ENCODE peak calls at places on chromosomes 13 and 19, in seven cellular contexts. X, O, D, F, I, Z and H are unnamed samples. For H3K9me3, the result is how much of the 10 kb centered on the place peaks cover.

GRCh38 chr13:32947886-32948285 is 68.3 kb upstream of the KL start:
- DNase-seq in I (no peak), Z (no peak), X (no peak), O (no peak), F (no peak), D (peak), H (no peak)

GRCh38 chr19:13118424-13119193 is 545 bp downstream of the NACC1 start:
- DNase-seq in X (peak), D (peak), Z (peak), F (peak), O (no peak), I (peak), H (no peak)

GRCh38 chr13:62356977-62357376 is 941.3 kb upstream of the PCDH20 start:
- DNase-seq in I (no peak), Z (no peak), D (no peak), F (no peak), X (no peak), O (no peak), H (no peak)

GRCh38 chr13:22812793-22813192 is 368.0 kb upstream of the SGCG start:
- DNase-seq in O (no peak), F (no peak), X (no peak), I (peak), Z (no peak), D (no peak), H (no peak)

GRCh38 chr19:33511346-33511745 is 10.2 kb downstream of the PEPD start:
- DNase-seq in D (no peak), O (no peak), F (no peak), I (no peak), Z (no peak), X (no peak), H (no peak)

GRCh38 chr19:3270908-3271307 is 46.4 kb downstream of the CELF5 start:
- DNase-seq in F (peak), O (no peak), D (peak), Z (peak), X (no peak), I (no peak), H (peak)

GRCh38 chr13:24905242-24905641 is 141.3 kb downstream of the RNF17 start:
- DNase-seq in X (no peak), O (no peak), F (peak), Z (peak), I (no peak), D (no peak), H (no peak)

GRCh38 chr13:39941236-39941635 is 285.8 kb downstream of the COG6 start:
- DNase-seq in O (no peak), Z (no peak), I (no peak), F (no peak), D (no peak), X (no peak), H (no peak)

GRCh38 chr19:38728752-38729541 is 15.3 kb downstream of the CAPN12 start:
- DNase-seq in Z (no peak), D (no peak), O (no peak), X (no peak), I (peak), F (no peak), H (no peak)

GRCh38 chr19:38730470-38730730 is 13.9 kb downstream of the CAPN12 start:
- DNase-seq in F (no peak), X (no peak), D (no peak), I (no peak), Z (no peak), O (no peak), H (no peak)

GRCh38 chr19:38729653-38730469 is 14.4 kb downstream of the CAPN12 start:
- DNase-seq in X (no peak), F (peak), O (no peak), I (peak), D (peak), Z (peak), H (peak)

GRCh38 chr19:38731654-38732301 is 12.5 kb downstream of the CAPN12 start:
- DNase-seq in D (no peak), I (no peak), X (no peak), Z (no peak), O (no peak), F (no peak), H (no peak)

DNA sequence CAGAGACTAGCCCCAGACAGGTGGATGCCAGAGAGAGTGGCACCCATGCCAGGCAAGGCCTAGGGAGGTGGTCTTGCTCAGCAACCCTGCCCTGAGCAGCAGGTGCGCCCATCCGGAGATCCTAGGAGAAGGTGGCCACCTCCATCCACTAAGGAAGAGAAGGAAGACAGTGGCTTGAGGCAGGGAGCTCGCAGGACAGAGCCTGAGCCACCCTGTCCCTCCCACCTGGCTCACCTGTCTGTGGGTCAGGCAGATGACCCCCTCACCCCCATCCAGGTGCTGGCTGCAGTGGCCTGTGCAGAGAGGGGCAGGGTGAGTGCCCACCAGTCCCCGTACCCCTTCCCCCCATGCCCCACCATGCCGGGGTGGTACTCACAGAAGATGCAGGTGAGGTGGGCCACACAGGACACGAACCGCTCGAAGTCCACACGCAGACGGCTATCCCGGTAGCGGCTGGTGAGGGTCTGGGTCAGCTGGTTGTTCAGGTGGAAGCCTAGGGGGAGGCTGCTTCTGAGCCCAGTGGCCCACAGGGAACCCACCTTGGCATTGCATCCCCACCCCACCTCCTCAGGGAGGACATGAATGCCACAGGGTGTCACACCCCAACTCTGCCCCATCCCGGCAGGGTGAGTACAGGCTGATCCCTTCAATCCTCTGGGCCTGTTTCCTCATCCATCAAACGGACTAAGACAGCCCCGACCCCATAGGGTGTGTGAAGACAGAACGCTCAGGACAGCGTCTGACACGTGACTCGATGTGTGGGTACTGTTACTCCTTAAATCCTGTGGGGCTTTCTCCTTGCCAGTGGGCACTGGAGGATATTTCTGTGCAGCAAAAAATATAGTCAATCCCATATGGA is 13.3 kb downstream of the CAPN12 start:
- DNase-seq in Z (no peak), F (no peak), X (no peak), O (no peak), D (no peak), I (no peak), H (no peak)
- H3K27ac ChIP-seq in Z (no peak), F (no peak), X (peak), O (peak), D (no peak), I (peak), H (no peak)

GRCh38 chr19:56842421-56842820 is 1.9 kb upstream of the PEG3 start:
- DNase-seq in D (no peak), F (no peak), X (no peak), O (no peak), I (no peak), Z (no peak), H (no peak)
- H3K9me3 ChIP-seq in D (under half), F (under half), X (under half), O (under half), I (under half), Z (under half), H (under half)

GRCh38 chr19:34539396-34539795 is 57.8 kb downstream of the WTIP start:
- DNase-seq in Z (no peak), D (no peak), X (no peak), I (no peak), F (no peak), O (no peak), H (no peak)

GRCh38 chr19:34540811-34541557 is 59.4 kb downstream of the WTIP start:
- DNase-seq in X (no peak), Z (no peak), O (no peak), D (no peak), I (no peak), F (no peak), H (no peak)
- H3K27ac ChIP-seq in X (no peak), Z (no peak), O (no peak), D (no peak), I (no peak), F (no peak), H (no peak)

DNA sequence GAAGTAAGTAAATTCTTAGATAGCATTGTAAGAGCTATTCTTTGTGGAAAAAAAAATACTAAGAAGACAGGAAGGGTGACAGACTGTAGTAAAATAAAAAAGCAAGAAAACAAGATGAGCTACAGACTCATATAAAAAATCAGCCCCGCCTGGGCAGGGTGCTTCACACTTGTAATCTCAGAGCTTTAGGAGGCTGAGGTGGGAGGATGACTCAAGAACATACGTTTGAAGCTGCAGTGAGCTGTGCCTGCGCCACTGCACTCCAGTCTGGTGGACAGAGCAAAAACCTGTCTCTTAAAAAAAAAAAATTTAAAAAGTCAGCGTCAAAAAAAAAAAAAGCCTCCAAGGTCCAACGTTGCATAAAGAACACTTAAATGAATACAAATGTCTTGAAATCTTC is 102.1 kb downstream of the VWA8 start:
- DNase-seq in Z (no peak), F (no peak), D (no peak), X (no peak), O (no peak), I (no peak), H (no peak)
- H3K9me3 ChIP-seq in Z (under half), F (under half), D (under half), X (under half), O (under half), I (under half), H (under half)

DNA sequence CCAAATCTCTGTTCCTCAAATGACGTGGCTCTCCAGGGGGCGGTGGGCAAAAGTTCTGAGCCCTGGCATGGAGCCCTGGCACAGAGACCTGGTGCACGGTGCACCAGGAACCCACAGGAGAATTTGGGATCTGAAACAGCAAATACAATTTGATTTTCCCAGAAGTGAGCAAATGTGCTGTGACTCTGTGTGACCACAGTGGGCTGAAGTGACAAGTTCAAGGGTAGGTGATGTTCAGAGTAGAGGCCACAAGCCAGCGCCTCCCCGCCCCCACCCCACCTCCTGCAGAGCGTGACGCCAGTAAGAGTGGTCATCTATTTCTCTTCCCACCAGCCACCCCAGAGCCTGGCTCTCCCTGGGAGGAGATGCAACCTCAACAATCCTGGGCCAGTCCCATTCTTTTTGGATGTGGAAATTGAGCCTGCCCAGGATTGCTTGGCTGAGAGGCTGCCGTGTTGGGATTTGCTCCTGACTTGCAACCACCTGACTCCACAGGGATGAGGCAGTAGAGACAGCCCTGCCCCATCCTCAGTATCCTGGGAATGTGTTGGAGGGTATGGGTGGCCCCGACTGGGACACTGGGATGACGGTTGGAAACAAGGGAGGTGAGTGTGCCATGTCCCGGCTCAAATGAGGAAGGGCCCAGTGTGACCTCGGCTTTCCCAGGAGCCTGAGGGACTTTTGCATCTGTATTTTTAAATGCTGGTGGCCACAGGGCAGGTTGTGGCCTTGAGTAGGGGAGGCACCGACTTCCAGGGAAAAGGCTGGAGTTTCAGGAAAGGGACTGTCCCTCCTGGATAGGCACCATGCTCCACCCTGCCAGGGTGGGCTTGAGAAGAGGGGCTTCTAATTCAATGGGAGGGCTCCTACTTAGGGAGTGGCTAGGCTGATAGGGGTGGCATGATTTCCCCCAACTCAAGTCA is 11.0 kb upstream of the BCL3 start:
- DNase-seq in O (no peak), I (no peak), F (peak), X (no peak), Z (no peak), D (no peak), H (no peak)
- H3K27ac ChIP-seq in O (no peak), I (no peak), F (peak), X (peak), Z (no peak), D (no peak), H (no peak)

GRCh38 chr19:37148214-37148613 is 24.3 kb downstream of the ZNF585A start:
- DNase-seq in O (no peak), X (no peak), I (no peak), D (no peak), Z (no peak), F (no peak), H (no peak)
- H3K9me3 ChIP-seq in O (half or more), X (half or more), I (half or more), D (under half), Z (under half), F (under half), H (half or more)

DNA sequence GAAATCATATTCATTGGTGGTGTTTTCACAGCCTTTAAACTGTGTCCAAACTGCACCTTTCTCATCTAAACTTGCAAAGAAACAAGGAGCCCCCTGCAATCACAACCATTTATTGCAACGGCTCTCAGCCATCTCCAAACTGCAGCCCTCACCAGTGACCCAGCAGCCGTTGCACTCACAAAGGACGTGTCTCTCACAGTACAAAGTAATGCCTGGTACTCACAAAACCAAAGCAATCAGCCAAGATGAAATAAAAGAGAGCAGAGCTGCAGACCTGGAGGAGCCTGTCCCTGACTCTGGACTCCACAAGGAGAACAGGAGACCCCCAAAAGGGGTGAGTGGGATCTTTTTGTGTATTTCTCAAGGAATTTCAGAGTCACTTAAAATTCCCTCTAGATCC is 20.2 kb upstream of the CEACAM21 start:
- DNase-seq in X (no peak), I (no peak), F (no peak), D (no peak), O (no peak), Z (no peak), H (no peak)
- H3K27ac ChIP-seq in X (no peak), I (peak), F (no peak), D (no peak), O (no peak), Z (no peak), H (peak)

GRCh38 chr13:58018865-58019264 is 387.3 kb downstream of the PCDH17 start:
- DNase-seq in I (no peak), F (no peak), D (no peak), X (no peak), Z (no peak), O (no peak), H (no peak)
- H3K9me3 ChIP-seq in I (under half), F (under half), D (under half), X (under half), Z (under half), O (under half), H (under half)

GRCh38 chr19:41405776-41406175 is 8.2 kb downstream of the BCKDHA start:
- DNase-seq in F (no peak), Z (no peak), X (no peak), O (no peak), D (no peak), I (peak), H (no peak)
- H3K27ac ChIP-seq in F (no peak), Z (no peak), X (no peak), O (no peak), D (no peak), I (peak), H (no peak)